ENCODE peak calls at places on chromosome X, in five cellular contexts. Y is amniotic stem cell; V is activated effector memory CD4-positive, alpha-beta T cell treated with anti-CD3 and anti-CD28 coated beads, Interleukin-2, amount 50 U/mL, for 16 hours; T is activated CD4-positive, alpha-beta T cell treated with anti-CD3 and anti-CD28 coated beads for 1 hour; H is heart left ventricle. Z is an unnamed sample.

GRCh38 chrX:134746379-134746723 is 88.1 kb upstream of the PLAC1 start:
- DNase-seq in H (no peak), T (no peak), V (no peak), Y (no peak), Z (no peak)

GRCh38 chrX:1062351-1062750 is 150.1 kb downstream of the CRLF2 start:
- DNase-seq in T (no peak), Y (no peak), H (no peak), V (peak), Z (no peak)

GRCh38 chrX:87900320-87900908 is 382.8 kb downstream of the KLHL4 start:
- DNase-seq in V (no peak), H (no peak), Y (no peak), T (no peak), Z (no peak)

GRCh38 chrX:144566592-144566991 is 680.7 kb upstream of the SPANXN1 start:
- DNase-seq in Y (no peak), H (no peak), T (no peak), V (no peak), Z (no peak)

GRCh38 chrX:23937100-23937499 is 29.3 kb downstream of the CXorf58 start:
- DNase-seq in Y (no peak), V (no peak), H (no peak), T (no peak), Z (no peak)

GRCh38 chrX:10897768-10898167 is 213.4 kb upstream of the HCCS start:
- DNase-seq in Y (no peak), V (no peak), H (no peak), T (no peak), Z (no peak)

GRCh38 chrX:123348468-123348867 is 164.4 kb downstream of the GRIA3 start:
- DNase-seq in H (no peak), V (no peak), Y (peak), T (no peak), Z (no peak)

GRCh38 chrX:28756175-28756574 is 168.9 kb downstream of the IL1RAPL1 start:
- DNase-seq in T (no peak), H (no peak), Y (no peak), V (no peak), Z (no peak)

GRCh38 chrX:45083314-45083713 is 117.4 kb downstream of the DIPK2B start:
- DNase-seq in Y (no peak), T (no peak), H (no peak), V (no peak), Z (no peak)

GRCh38 chrX:55057691-55058249 is 17.1 kb upstream of the PAGE2B start:
- DNase-seq in V (peak), Y (no peak), T (no peak), H (no peak), Z (no peak)

GRCh38 chrX:74529311-74529710 is 85.1 kb downstream of the RLIM start:
- DNase-seq in H (no peak), V (no peak), Y (no peak), T (no peak), Z (no peak)

GRCh38 chrX:34578237-34578636 is 78.8 kb downstream of the TMEM47 start:
- DNase-seq in T (no peak), Y (no peak), V (no peak), H (no peak), Z (no peak)

GRCh38 chrX:48956728-48957414 is 536 bp downstream of the OTUD5 start:
- DNase-seq in Y (no peak), H (peak), T (peak), V (peak), Z (peak)

GRCh38 chrX:107856289-107856688 is 30.6 kb downstream of the MID2 start:
- DNase-seq in H (no peak), V (no peak), Y (no peak), T (no peak), Z (no peak)

GRCh38 chrX:24963823-24964222 is 51.9 kb downstream of the ARX start:
- DNase-seq in H (no peak), T (no peak), V (no peak), Y (no peak), Z (no peak)

GRCh38 chrX:129193357-129193756 is 329.9 kb downstream of the SMARCA1 start:
- DNase-seq in T (no peak), Y (no peak), V (no peak), H (peak), Z (no peak)

GRCh38 chrX:109684136-109684535 is 48.9 kb downstream of the ACSL4 start:
- DNase-seq in H (no peak), V (no peak), Y (no peak), T (no peak), Z (no peak)

GRCh38 chrX:151765026-151765425 is 30.5 kb downstream of the CNGA2 start:
- DNase-seq in T (no peak), Y (no peak), H (no peak), V (no peak), Z (no peak)

GRCh38 chrX:103818844-103819243 is 13.2 kb downstream of the RAB9B start:
- DNase-seq in V (no peak), T (no peak), Y (no peak), H (no peak), Z (no peak)

GRCh38 chrX:22124098-22124497 is 92.0 kb downstream of the PHEX start:
- DNase-seq in T (no peak), V (no peak), Y (no peak), H (no peak), Z (no peak)

GRCh38 chrX:155997436-155997835 is at the start of gene IL9R:
- DNase-seq in V (peak), T (no peak), H (no peak), Y (no peak), Z (peak)

GRCh38 chrX:131792789-131793462 is 230.2 kb upstream of the STK26 start:
- DNase-seq in H (peak), T (no peak), V (no peak), Y (peak), Z (no peak)

GRCh38 chrX:23334871-23335599 is 386 bp downstream of the PTCHD1 start:
- DNase-seq in T (no peak), Y (no peak), H (no peak), V (no peak), Z (no peak)

GRCh38 chrX:13506574-13506973 is 62.8 kb upstream of the EGFL6 start:
- DNase-seq in T (peak), Y (peak), H (no peak), V (peak), Z (peak)

Z was measured in natural killer cell.